ENCODE peak calls at places on chromosomes 4 and X, in eight cellular contexts. O is esophagus squamous epithelium, N is A549, H is IMR-90, S is tibial nerve, W is right lobe of liver, J is NB4, Z is breast epithelium. B is an unnamed sample.

GRCh38 chr4:30386266-30386895 is 333.8 kb upstream of the PCDH7 start:
- DNase-seq in S (no peak), Z (no peak), O (no peak), J (no peak), H (peak; percentile 77), W (no peak), N (no peak), B (no peak)

GRCh38 chr4:122218762-122219161 is 66.6 kb downstream of the BLTP1 start:
- DNase-seq in J (no peak), H (peak; percentile 7), Z (no peak), N (no peak), O (no peak), S (no peak), W (no peak), B (no peak)

GRCh38 chrX:48021026-48021900 is 14.5 kb downstream of the SPACA5 start:
- DNase-seq in O (no peak), N (peak; percentile 64), W (peak; percentile 77), Z (peak; percentile 32), H (peak; percentile 81), J (peak; percentile 84), S (peak; percentile 31), B (peak; percentile 68)

GRCh38 chr4:53601251-53601764 is 10.0 kb upstream of the LNX1 start:
- DNase-seq in S (peak; percentile 35), H (no peak), Z (peak; percentile 30), W (peak; percentile 52), J (peak; percentile 69), O (no peak), N (no peak), B (no peak)

GRCh38 chr4:119861731-119862130 is 204.9 kb downstream of the MAD2L1 start:
- DNase-seq in O (no peak), N (no peak), W (no peak), S (no peak), H (no peak), Z (no peak), J (no peak), B (peak; percentile 50)

GRCh38 chr4:138235419-138235952 is 6.7 kb downstream of the SLC7A11 start:
- DNase-seq in O (no peak), J (peak; percentile 41), W (no peak), Z (no peak), H (peak; percentile 97), N (no peak), S (no peak), B (no peak)

GRCh38 chr4:119730644-119730995 is 102.0 kb upstream of the PDE5A start:
- DNase-seq in Z (no peak), W (no peak), O (no peak), J (no peak), N (no peak), H (peak; percentile 21), S (no peak), B (no peak)

GRCh38 chr4:94577136-94577535 is 125.4 kb downstream of the PDLIM5 start:
- DNase-seq in J (no peak), H (peak; percentile 67), Z (peak; percentile 37), O (no peak), S (no peak), W (no peak), N (no peak), B (no peak)

GRCh38 chrX:140733766-140734342 is 24.3 kb downstream of the LINC00632 start:
- DNase-seq in J (peak; percentile 58), O (no peak), N (peak; percentile 27), W (no peak), Z (no peak), S (no peak), H (peak; percentile 57), B (no peak)

GRCh38 chrX:119736206-119736764 is 22.1 kb upstream of the SOWAHD start:
- DNase-seq in Z (no peak), H (peak; percentile 9), S (no peak), O (no peak), W (no peak), J (no peak), N (no peak), B (no peak)

GRCh38 chrX:46574941-46575381 is 1.4 kb downstream of the CHST7 start:
- DNase-seq in O (no peak), J (no peak), N (no peak), S (no peak), Z (no peak), H (no peak), W (peak; percentile 50), B (no peak)

GRCh38 chrX:10157545-10157944 is 770 bp downstream of the CLCN4 start:
- DNase-seq in S (no peak), W (no peak), O (no peak), H (peak; percentile 59), J (no peak), N (no peak), Z (no peak), B (no peak)

GRCh38 chrX:34377645-34378044 is 245.5 kb upstream of the FAM47A start:
- DNase-seq in H (no peak), Z (no peak), J (no peak), W (no peak), N (no peak), S (no peak), O (no peak), B (no peak)

GRCh38 chr4:41358626-41359025 is 101.9 kb downstream of the UCHL1 start:
- DNase-seq in O (no peak), H (no peak), N (no peak), S (no peak), J (no peak), Z (no peak), W (peak; percentile 73), B (no peak)

GRCh38 chr4:114599231-114600065 is 841 bp downstream of the UGT8 start:
- DNase-seq in H (no peak), Z (no peak), N (no peak), J (no peak), W (no peak), S (no peak), O (peak; percentile 2), B (peak; percentile 75)

GRCh38 chr4:108959497-108959896 is 196.6 kb upstream of the ETNPPL start:
- DNase-seq in H (peak; percentile 34), O (no peak), Z (no peak), N (no peak), S (no peak), J (no peak), W (no peak), B (no peak)

GRCh38 chr4:113950207-113950606 is 29.2 kb downstream of the ARSJ start:
- DNase-seq in W (no peak), H (no peak), N (no peak), O (no peak), J (no peak), Z (no peak), S (no peak), B (no peak)

GRCh38 chr4:55575513-55575912 is 16.5 kb downstream of the PDCL2 start:
- DNase-seq in Z (no peak), H (no peak), J (no peak), N (no peak), O (no peak), W (no peak), S (no peak), B (no peak)

GRCh38 chr4:184792950-184793555 is 32.7 kb downstream of the ACSL1 start:
- DNase-seq in H (peak; percentile 96), W (no peak), S (no peak), O (no peak), N (no peak), J (peak; percentile 93), Z (no peak), B (no peak)

GRCh38 chr4:86935833-86936721 is 1.3 kb downstream of the AFF1 start:
- DNase-seq in Z (peak; percentile 50), S (peak; percentile 15), J (peak; percentile 91), N (peak; percentile 74), W (peak; percentile 80), O (no peak), H (peak; percentile 57), B (peak; percentile 82)
- TF ChIP-seq POLR2A in Z (peak; percentile 9), S (peak; percentile 21), J (no peak), N (peak; percentile 11), W (peak; percentile 58), O (no peak), H (no peak), B (peak; percentile 41)

DNA sequence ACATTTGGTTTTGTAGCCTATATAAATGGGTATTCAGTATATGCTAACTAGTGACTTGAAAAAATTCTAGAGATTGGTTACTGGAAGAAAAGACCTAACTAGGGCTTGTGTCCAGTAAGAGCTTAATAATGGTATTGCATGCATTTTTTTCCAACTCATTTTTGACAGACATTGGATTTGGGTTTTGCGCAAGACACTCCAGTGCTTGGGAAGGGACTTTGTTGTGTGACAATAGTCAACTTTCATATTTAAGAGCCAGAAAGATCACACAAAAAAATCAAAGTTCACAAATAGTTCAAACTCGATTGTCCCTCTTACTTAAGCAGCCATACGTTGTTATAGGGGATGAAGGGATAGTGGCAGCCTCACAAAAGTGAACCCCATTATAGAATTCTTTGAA is 1.2 kb upstream of the HSD17B11 start:
- DNase-seq in J (peak; percentile 18), N (no peak), H (no peak), S (no peak), O (no peak), W (no peak), Z (no peak), B (no peak)
- H3K4me3 ChIP-seq in J (peak overlapping the region; percentile 100), N (no peak overlapping the region), H (no peak overlapping the region), S (peak overlapping the region; percentile 61), O (no peak overlapping the region), W (no peak overlapping the region), Z (no peak overlapping the region), B (no peak overlapping the region)

DNA sequence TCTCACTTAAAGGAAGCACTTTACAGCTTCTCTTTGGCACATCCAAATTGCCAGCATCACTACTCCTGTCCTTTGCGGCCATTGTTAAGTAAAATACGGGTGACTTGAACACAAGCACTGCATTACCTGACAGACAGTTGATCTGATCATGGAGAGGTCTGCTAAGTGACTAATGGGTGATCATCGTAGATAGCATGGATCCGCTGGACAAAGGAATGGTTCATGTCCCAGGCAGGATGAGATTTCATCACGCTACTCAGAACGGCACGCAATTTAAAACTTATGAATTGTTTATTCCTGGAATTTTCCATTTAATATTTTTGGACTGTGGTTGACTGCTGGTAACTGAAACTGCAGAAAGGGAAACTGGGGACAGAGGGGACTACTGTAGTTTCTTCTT is 94.1 kb downstream of the NEUROG2 start:
- DNase-seq in J (no peak), Z (no peak), W (no peak), O (no peak), S (no peak), H (no peak), N (no peak), B (no peak)
- TF ChIP-seq POLR2A in J (no peak), Z (no peak), W (no peak), O (no peak), S (no peak), H (no peak), N (no peak), B (no peak)

GRCh38 chr4:26459756-26460530 is 30.3 kb downstream of the CCKAR start:
- DNase-seq in J (no peak), O (no peak), W (no peak), H (peak; percentile 90), Z (no peak), N (no peak), S (no peak), B (no peak)

GRCh38 chr4:26458104-26458503 is 32.2 kb downstream of the CCKAR start:
- DNase-seq in H (peak; percentile 91), J (peak; percentile 24), O (no peak), S (no peak), W (no peak), N (no peak), Z (no peak), B (no peak)

GRCh38 chr4:26457412-26457811 is 32.9 kb downstream of the CCKAR start:
- DNase-seq in H (no peak), O (no peak), J (no peak), N (no peak), S (no peak), W (no peak), Z (no peak), B (no peak)

GRCh38 chr4:26455571-26455970 is 34.7 kb downstream of the CCKAR start:
- DNase-seq in J (no peak), N (no peak), W (no peak), S (no peak), O (no peak), Z (no peak), H (no peak), B (no peak)

GRCh38 chr4:26459054-26459755 is 31.1 kb downstream of the CCKAR start:
- DNase-seq in W (no peak), N (peak; percentile 31), H (peak; percentile 86), Z (no peak), S (no peak), O (no peak), J (peak; percentile 77), B (no peak)
- H3K4me3 ChIP-seq in W (no peak overlapping the region), N (no peak overlapping the region), H (no peak overlapping the region), Z (no peak overlapping the region), S (no peak overlapping the region), O (no peak overlapping the region), J (no peak overlapping the region), B (no peak overlapping the region)

B was measured in Peyer's patch.